ENCODE peak calls at places on chromosome 9, in eight cellular contexts. Q is stomach, Y is ovary, N is A549, H is breast epithelium, S is uterus, W is spleen, X is GM12878. A is an unnamed sample.

GRCh38 chr9:127910613-127911205 is 6.1 kb downstream of the ST6GALNAC4 start:
- DNase-seq in Q (no peak), Y (no peak), N (peak; percentile 64), H (no peak), S (no peak), W (no peak), X (no peak), A (no peak)

GRCh38 chr9:37976714-37977477 is 73.0 kb upstream of the SLC25A51 start:
- DNase-seq in Q (no peak), Y (no peak), N (no peak), H (no peak), S (peak; percentile 52), W (no peak), X (no peak), A (peak; percentile 78)

GRCh38 chr9:110623462-110624025 is 44.0 kb upstream of the SVEP1 start:
- DNase-seq in Q (peak; percentile 35), Y (no peak), N (peak; percentile 59), H (no peak), S (no peak), W (no peak), X (peak; percentile 28), A (peak; percentile 46)

GRCh38 chr9:87711857-87712800 is 13.8 kb upstream of the CTSL start:
- DNase-seq in Q (no peak), Y (no peak), N (peak; percentile 81), H (no peak), S (no peak), W (no peak), X (no peak), A (no peak)

GRCh38 chr9:77599492-77599891 is 48.6 kb downstream of the GNA14 start:
- DNase-seq in Q (no peak), Y (no peak), N (no peak), H (no peak), S (no peak), W (no peak), X (no peak), A (no peak)

GRCh38 chr9:127121628-127122175 is 733 bp downstream of the ANGPTL2 start:
- DNase-seq in Q (no peak), Y (peak; percentile 55), N (no peak), H (no peak), S (no peak), W (no peak), X (no peak), A (peak; percentile 24)

GRCh38 chr9:89383721-89384300 is 65.5 kb downstream of the SECISBP2 start:
- DNase-seq in Q (no peak), Y (no peak), N (no peak), H (no peak), S (no peak), W (no peak), X (no peak), A (no peak)

GRCh38 chr9:76090909-76091308 is 200.4 kb downstream of the PCSK5 start:
- DNase-seq in Q (no peak), Y (no peak), N (no peak), H (no peak), S (no peak), W (no peak), X (no peak), A (no peak)

GRCh38 chr9:134215709-134216448 is 51.5 kb upstream of the RNU6ATAC start:
- DNase-seq in Q (peak; percentile 40), Y (peak; percentile 34), N (no peak), H (no peak), S (no peak), W (peak; percentile 56), X (no peak), A (no peak)

GRCh38 chr9:77764894-77765780 is 117.0 kb upstream of the GNA14 start:
- DNase-seq in Q (no peak), Y (no peak), N (peak; percentile 77), H (no peak), S (no peak), W (no peak), X (no peak), A (no peak)

GRCh38 chr9:83220737-83221136 is 157.8 kb upstream of the RASEF start:
- DNase-seq in Q (peak; percentile 44), Y (no peak), N (no peak), H (no peak), S (no peak), W (no peak), X (peak; percentile 7), A (peak; percentile 59)

GRCh38 chr9:6931913-6932312 is 174.1 kb downstream of the KDM4C start:
- DNase-seq in Q (peak; percentile 41), Y (no peak), N (peak; percentile 38), H (no peak), S (no peak), W (no peak), X (no peak), A (peak; percentile 61)

GRCh38 chr9:36161187-36161586 is 8.0 kb upstream of the CCIN start:
- DNase-seq in Q (no peak), Y (no peak), N (no peak), H (no peak), S (no peak), W (peak; percentile 2), X (no peak), A (no peak)

GRCh38 chr9:17995031-17995430 is 416.2 kb downstream of the SH3GL2 start:
- DNase-seq in Q (no peak), Y (no peak), N (no peak), H (no peak), S (no peak), W (no peak), X (no peak), A (no peak)

GRCh38 chr9:130918102-130918869 is 20.8 kb downstream of the FIBCD1 start:
- DNase-seq in Q (no peak), Y (no peak), N (no peak), H (no peak), S (no peak), W (no peak), X (no peak), A (no peak)

GRCh38 chr9:127176631-127177030 is 54.2 kb upstream of the ANGPTL2 start:
- DNase-seq in Q (no peak), Y (peak; percentile 15), N (no peak), H (peak; percentile 27), S (no peak), W (no peak), X (no peak), A (no peak)

GRCh38 chr9:7121055-7121454 is 363.3 kb downstream of the KDM4C start:
- DNase-seq in Q (no peak), Y (no peak), N (no peak), H (no peak), S (no peak), W (no peak), X (peak; percentile 45), A (no peak)

GRCh38 chr9:113837349-113837748 is 38.8 kb upstream of the ZNF618 start:
- DNase-seq in Q (no peak), Y (no peak), N (no peak), H (no peak), S (no peak), W (no peak), X (no peak), A (no peak)
- H3K27ac ChIP-seq in Q (no peak overlapping the region), Y (no peak overlapping the region), N (no peak overlapping the region), H (no peak overlapping the region), S (no peak overlapping the region), W (no peak overlapping the region), X (no peak overlapping the region), A (no peak overlapping the region)

GRCh38 chr9:81590688-81591087 is 98.7 kb downstream of the TLE1 start:
- DNase-seq in Q (no peak), Y (no peak), N (no peak), H (no peak), S (no peak), W (no peak), X (no peak), A (no peak)

GRCh38 chr9:81586786-81587185 is 102.6 kb downstream of the TLE1 start:
- DNase-seq in Q (no peak), Y (no peak), N (no peak), H (no peak), S (no peak), W (no peak), X (no peak), A (no peak)

GRCh38 chr9:81589392-81589791 is 100.0 kb downstream of the TLE1 start:
- DNase-seq in Q (no peak), Y (no peak), N (no peak), H (no peak), S (no peak), W (no peak), X (no peak), A (no peak)

GRCh38 chr9:81589819-81590218 is 99.5 kb downstream of the TLE1 start:
- DNase-seq in Q (no peak), Y (no peak), N (no peak), H (no peak), S (no peak), W (no peak), X (no peak), A (no peak)

DNA sequence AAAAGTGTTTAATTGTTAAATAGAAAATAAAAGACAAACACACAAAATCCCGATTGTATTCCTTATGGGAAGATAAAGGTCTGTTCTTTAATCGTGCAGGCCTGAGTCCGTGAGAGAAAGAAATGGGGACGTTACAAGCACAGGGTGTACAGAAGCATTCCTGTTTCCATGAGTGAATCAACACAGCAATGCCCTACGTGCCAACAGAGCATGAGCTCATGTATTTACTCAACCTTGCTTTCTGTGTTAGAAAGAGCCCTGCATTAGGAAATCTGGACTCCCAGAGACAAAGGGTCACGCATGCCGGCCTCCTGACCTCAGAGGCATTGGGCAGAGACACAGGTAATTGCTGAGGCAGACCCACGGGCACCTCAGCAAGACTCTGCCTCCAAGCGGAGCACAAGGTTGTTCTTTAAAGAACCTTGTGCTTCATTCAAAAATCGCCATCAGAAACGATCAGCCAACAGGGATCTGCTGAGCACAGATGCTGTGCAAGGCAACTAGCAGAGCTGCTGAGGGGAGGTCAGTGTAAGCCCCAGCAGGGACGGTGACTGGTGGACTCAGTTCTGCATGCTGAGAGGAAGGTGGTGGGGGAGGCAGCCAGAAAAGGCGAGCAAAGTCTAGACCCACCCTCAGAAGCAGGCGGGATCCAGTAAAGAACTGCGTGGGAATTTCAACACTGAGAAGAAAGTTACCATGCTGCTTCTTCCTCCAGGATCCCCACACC is 101.0 kb downstream of the TLE1 start:
- DNase-seq in Q (peak; percentile 86), Y (no peak), N (peak; percentile 93), H (no peak), S (no peak), W (no peak), X (no peak), A (peak; percentile 79)
- TF ChIP-seq POLR2A in Q (no peak), Y (no peak), N (no peak), H (no peak), S (no peak), W (no peak), X (no peak), A (no peak)

GRCh38 chr9:12640021-12640587 is 53.1 kb upstream of the TYRP1 start:
- DNase-seq in Q (no peak), Y (no peak), N (peak; percentile 68), H (no peak), S (no peak), W (no peak), X (no peak), A (no peak)
- TF ChIP-seq CTCF in Q (no peak), Y (no peak), N (peak; percentile 60), H (no peak), S (no peak), W (no peak), X (peak; percentile 45), A (peak; percentile 45)

DNA sequence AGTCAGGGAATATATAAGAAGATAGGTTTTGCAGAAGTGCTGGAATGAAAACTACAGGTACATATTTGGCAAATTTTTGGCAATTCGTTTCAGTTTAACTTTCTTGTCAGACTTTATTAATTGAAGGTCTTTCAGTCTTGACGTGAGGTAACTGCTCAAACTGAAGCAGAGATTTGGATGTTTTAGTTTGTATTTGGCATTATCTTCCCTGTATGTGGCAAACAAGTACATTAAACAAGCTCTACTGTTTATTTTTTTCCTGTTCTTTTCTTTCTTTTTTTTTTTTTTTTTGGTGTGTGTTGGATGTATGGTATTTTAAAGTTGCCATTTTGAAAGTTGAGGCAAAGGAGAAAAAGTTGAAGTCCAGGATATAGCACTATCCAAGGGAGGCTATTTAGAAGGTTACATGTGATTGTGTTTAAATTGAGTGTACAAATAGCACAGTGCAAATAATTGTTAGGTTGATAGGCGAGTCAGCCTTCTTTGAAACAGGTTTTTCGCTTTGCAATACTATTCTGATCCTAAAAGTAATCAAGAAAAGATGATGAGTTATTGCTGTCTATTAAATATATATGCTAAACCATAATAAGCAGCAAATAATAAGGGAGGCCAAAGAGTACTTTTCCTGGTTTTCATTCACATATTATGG is 2.2 kb downstream of the PBX3 start:
- DNase-seq in Q (no peak), Y (no peak), N (no peak), H (no peak), S (no peak), W (no peak), X (no peak), A (no peak)
- H3K27ac ChIP-seq in Q (no peak overlapping the region), Y (peak overlapping the region; percentile 81), N (no peak overlapping the region), H (no peak overlapping the region), S (no peak overlapping the region), W (peak overlapping the region; percentile 92), X (peak overlapping the region; percentile 89), A (peak overlapping the region; percentile 54)

A was measured in adrenal gland.